ENCODE peak calls at places on chromosomes 5 and 9, in eight cellular contexts. H is KBM-7; M is esophagus squamous epithelium; B is activated naive CD4-positive, alpha-beta T cell; Y is kidney tubule cell; C is cerebellum; S is T-helper 2 cell; U is iPS DF 19.7. T is an unnamed sample.

GRCh38 chr9:11149065-11149464 is 536.3 kb upstream of the PTPRD start:
- DNase-seq in H (no peak), M (no peak), B (no peak), Y (no peak), C (no peak), S (no peak), U (peak; percentile 20), T (no peak)

GRCh38 chr5:79954620-79955019 is 36.4 kb downstream of the MTX3 start:
- DNase-seq in H (no peak), M (no peak), B (no peak), Y (no peak), C (no peak), S (no peak), U (no peak), T (no peak)

GRCh38 chr5:10307206-10308148 is at the start of gene CMBL:
- DNase-seq in H (peak; percentile 83), M (no peak), B (no peak), Y (peak; percentile 59), C (peak; percentile 68), S (peak; percentile 32), U (peak; percentile 73), T (peak; percentile 72)

GRCh38 chr5:16679863-16680262 is 63.1 kb upstream of the RETREG1 start:
- DNase-seq in H (no peak), M (no peak), B (no peak), Y (no peak), C (no peak), S (no peak), U (no peak), T (no peak)

GRCh38 chr5:43428034-43428712 is 16.0 kb upstream of the CCL28 start:
- DNase-seq in H (no peak), M (no peak), B (no peak), Y (peak; percentile 97), C (no peak), S (no peak), U (no peak), T (no peak)

GRCh38 chr5:172753101-172753500 is 17.9 kb downstream of the DUSP1 start:
- DNase-seq in H (no peak), M (no peak), B (no peak), Y (no peak), C (peak; percentile 44), S (no peak), U (no peak), T (no peak)

GRCh38 chr9:131657456-131657855 is 82.4 kb downstream of the RAPGEF1 start:
- DNase-seq in H (no peak), M (no peak), B (no peak), Y (peak; percentile 43), C (no peak), S (no peak), U (no peak), T (no peak)

GRCh38 chr9:84343111-84343521 is 2.6 kb upstream of the SLC28A3 start:
- DNase-seq in H (no peak), M (no peak), B (no peak), Y (peak; percentile 22), C (no peak), S (no peak), U (no peak), T (no peak)

GRCh38 chr5:141881886-141882285 is 3.7 kb upstream of the PCDH1 start:
- DNase-seq in H (no peak), M (no peak), B (no peak), Y (no peak), C (peak; percentile 27), S (no peak), U (no peak), T (no peak)

T was measured in occipital lobe.